ENCODE peak calls at places on chromosomes 7 and 10, in ten cellular contexts. J is stimulated activated CD4-positive, alpha-beta T cell treated with anti-CD3 and anti-CD28 coated beads, Interleukin-2, amount 100 ng/mL, for 24 hours; H is RWPE1; I is glutamatergic neuron; F is CD8-positive, alpha-beta memory T cell; E is body of pancreas; X is activated B cell treated with CpG ODN at 0.5 μM for 24 hours; Q is cardiac muscle cell; U is GM06990; B is NCI-H1417. Y is an unnamed sample.

GRCh38 chr10:68302503-68302823 is 29.4 kb upstream of the HNRNPH3 start:
- DNase-seq in J (no peak), H (no peak), I (no peak), F (no peak), E (no peak), X (no peak), Q (no peak), U (no peak), B (no peak), Y (no peak)

GRCh38 chr7:149253665-149254064 is 8.3 kb upstream of the ZNF783 start:
- DNase-seq in J (no peak), H (no peak), I (no peak), F (no peak), E (no peak), X (no peak), Q (no peak), U (no peak), B (no peak), Y (no peak)

GRCh38 chr10:11429439-11430052 is 181.9 kb downstream of the USP6NL start:
- DNase-seq in J (no peak), H (no peak), I (no peak), F (no peak), E (no peak), X (no peak), Q (no peak), U (no peak), B (no peak), Y (no peak)

GRCh38 chr10:14129770-14130169 is 201.0 kb downstream of the FRMD4A start:
- DNase-seq in J (no peak), H (no peak), I (no peak), F (no peak), E (no peak), X (no peak), Q (no peak), U (no peak), B (no peak), Y (no peak)

GRCh38 chr10:107687702-107688101 is 523.2 kb upstream of the SORCS1 start:
- DNase-seq in J (no peak), H (no peak), I (no peak), F (no peak), E (no peak), X (no peak), Q (no peak), U (no peak), B (no peak), Y (no peak)

GRCh38 chr10:3775671-3776551 is 9.1 kb downstream of the KLF6 start:
- DNase-seq in J (peak; percentile 18), H (no peak), I (no peak), F (peak; percentile 41), E (no peak), X (no peak), Q (no peak), U (no peak), B (no peak), Y (no peak)

GRCh38 chr10:109941193-109941872 is 18.0 kb upstream of the XPNPEP1 start:
- DNase-seq in J (no peak), H (no peak), I (no peak), F (no peak), E (no peak), X (no peak), Q (no peak), U (no peak), B (no peak), Y (no peak)

GRCh38 chr10:97920865-97921264 is 71.2 kb downstream of the GOLGA7B start:
- DNase-seq in J (no peak), H (no peak), I (no peak), F (no peak), E (no peak), X (no peak), Q (no peak), U (no peak), B (no peak), Y (no peak)

GRCh38 chr7:33250421-33250827 is 121.1 kb downstream of the BBS9 start:
- DNase-seq in J (no peak), H (no peak), I (no peak), F (no peak), E (no peak), X (no peak), Q (no peak), U (no peak), B (no peak), Y (no peak)

GRCh38 chr7:123747089-123747488 is 1.7 kb downstream of the WASL start:
- DNase-seq in J (no peak), H (no peak), I (no peak), F (no peak), E (no peak), X (no peak), Q (no peak), U (no peak), B (no peak), Y (no peak)

GRCh38 chr10:132910901-132911711 is 31.3 kb downstream of the CFAP46 start:
- DNase-seq in J (no peak), H (no peak), I (no peak), F (no peak), E (no peak), X (no peak), Q (no peak), U (no peak), B (no peak), Y (no peak)

GRCh38 chr7:47418910-47419309 is 163.0 kb downstream of the TNS3 start:
- DNase-seq in J (no peak), H (no peak), I (no peak), F (no peak), E (peak; percentile 4), X (no peak), Q (no peak), U (no peak), B (no peak), Y (no peak)